ENCODE peak calls at places on chromosomes 11 and 22, in ten cellular contexts. I is skeletal muscle cell, Q is HTR-8/SVneo, K is HS-5, S is fibroblast of the aortic adventitia, H is iris pigment epithelial cell, C is WTC11, G is NCI-H1694 treated with DMSO at 0.1 percent for 48 hours, A is GM18507, W is T-helper 9 cell. R is an unnamed sample.

GRCh38 chr11:93570759-93571413 is 27.7 kb upstream of the SMCO4 start:
- DNase-seq in I (peak), Q (peak), K (no peak), S (peak), H (peak), C (no peak), G (no peak), A (no peak), W (no peak), R (no peak)

GRCh38 chr11:17588166-17588565 is 41.1 kb downstream of the OTOG start:
- DNase-seq in I (no peak), Q (no peak), K (no peak), S (no peak), H (no peak), C (peak), G (no peak), A (no peak), W (no peak), R (no peak)

GRCh38 chr11:17020831-17021230 is 6.6 kb upstream of the PLEKHA7 start:
- DNase-seq in I (peak), Q (no peak), K (no peak), S (no peak), H (peak), C (no peak), G (no peak), A (no peak), W (no peak), R (no peak)

GRCh38 chr11:20022363-20023081 is 137.8 kb downstream of the DBX1 start:
- DNase-seq in I (peak), Q (peak), K (no peak), S (peak), H (peak), C (peak), G (no peak), A (no peak), W (no peak), R (no peak)

GRCh38 chr11:86484164-86484794 is 109.6 kb downstream of the CCDC81 start:
- DNase-seq in I (peak), Q (peak), K (peak), S (peak), H (peak), C (no peak), G (peak), A (no peak), W (no peak), R (no peak)

GRCh38 chr11:117187428-117187798 is 8.9 kb downstream of the SIDT2 start:
- DNase-seq in I (no peak), Q (no peak), K (no peak), S (no peak), H (no peak), C (no peak), G (no peak), A (no peak), W (no peak), R (no peak)

GRCh38 chr11:110305169-110306018 is 9.0 kb upstream of the RDX start:
- DNase-seq in I (no peak), Q (no peak), K (no peak), S (peak), H (peak), C (no peak), G (no peak), A (no peak), W (no peak), R (no peak)

GRCh38 chr22:33803371-33803770 is 116.9 kb downstream of the LARGE1 start:
- DNase-seq in I (peak), Q (no peak), K (no peak), S (peak), H (peak), C (no peak), G (no peak), A (no peak), W (no peak), R (no peak)

GRCh38 chr11:73149105-73149504 is 7.0 kb upstream of the FCHSD2 start:
- DNase-seq in I (no peak), Q (no peak), K (no peak), S (no peak), H (no peak), C (no peak), G (no peak), A (no peak), W (no peak), R (no peak)

GRCh38 chr11:35354644-35355043 is 64.7 kb downstream of the SLC1A2 start:
- DNase-seq in I (no peak), Q (no peak), K (no peak), S (no peak), H (no peak), C (no peak), G (no peak), A (no peak), W (no peak), R (no peak)

GRCh38 chr22:43257549-43257948 is 70.6 kb upstream of the TTLL12 start:
- DNase-seq in I (no peak), Q (no peak), K (no peak), S (no peak), H (peak), C (no peak), G (no peak), A (no peak), W (no peak), R (no peak)

GRCh38 chr11:12088047-12088481 is 22.3 kb upstream of the MICAL2 start:
- DNase-seq in I (no peak), Q (no peak), K (no peak), S (peak), H (peak), C (no peak), G (no peak), A (no peak), W (no peak), R (no peak)

GRCh38 chr22:16961477-16962186 is 46.4 kb downstream of the GAB4 start:
- DNase-seq in I (no peak), Q (no peak), K (no peak), S (no peak), H (no peak), C (no peak), G (peak), A (no peak), W (no peak), R (no peak)

GRCh38 chr11:44143987-44144909 is 48.8 kb downstream of the EXT2 start:
- DNase-seq in I (no peak), Q (no peak), K (no peak), S (no peak), H (no peak), C (no peak), G (no peak), A (no peak), W (no peak), R (no peak)

GRCh38 chr11:128465946-128466688 is 121.2 kb downstream of the ETS1 start:
- DNase-seq in I (no peak), Q (no peak), K (no peak), S (no peak), H (no peak), C (no peak), G (no peak), A (no peak), W (no peak), R (no peak)

GRCh38 chr11:82892611-82893169 is 7.5 kb downstream of the PRCP start:
- DNase-seq in I (no peak), Q (no peak), K (no peak), S (no peak), H (no peak), C (no peak), G (no peak), A (no peak), W (no peak), R (no peak)

R was measured in GM12864.